ENCODE peak calls at places on chromosome 11, in four cellular contexts. H is IMR-90, Y is PC-3, E is cardiac muscle cell. G is an unnamed sample.

GRCh38 chr11:65432686-65433582 is 10.3 kb downstream of the NEAT1 start:
- DNase-seq in H (peak), Y (peak), E (peak), G (no peak)

GRCh38 chr11:65623852-65624616 is 8.5 kb downstream of the PCNX3 start:
- DNase-seq in H (no peak), Y (no peak), E (no peak), G (no peak)

GRCh38 chr11:118275184-118275583 is 11.1 kb upstream of the MPZL2 start:
- DNase-seq in H (no peak), Y (peak), E (no peak), G (peak)

GRCh38 chr11:64556044-64556720 is 34.8 kb upstream of the SLC22A12 start:
- DNase-seq in H (no peak), Y (no peak), E (no peak), G (no peak)

GRCh38 chr11:60831501-60832079 is 10.3 kb upstream of the CCDC86 start:
- DNase-seq in H (peak), Y (peak), E (no peak), G (peak)

GRCh38 chr11:5891216-5891800 is 1.7 kb upstream of the OR52E5 start:
- DNase-seq in H (peak), Y (peak), E (no peak), G (no peak)

GRCh38 chr11:104907521-104908185 is 9.4 kb upstream of the CASP12 start:
- DNase-seq in H (peak), Y (no peak), E (no peak), G (no peak)

GRCh38 chr11:96279421-96280290 is 63.3 kb downstream of the MAML2 start:
- DNase-seq in H (peak), Y (peak), E (no peak), G (peak)

GRCh38 chr11:69425895-69426544 is 55.4 kb upstream of the LINC01488 start:
- DNase-seq in H (no peak), Y (no peak), E (no peak), G (no peak)

GRCh38 chr11:113373306-113373705 is 14.3 kb upstream of the ANKK1 start:
- DNase-seq in H (peak), Y (peak), E (no peak), G (peak)

GRCh38 chr11:88827018-88827676 is 238.6 kb downstream of the GRM5 start:
- DNase-seq in H (no peak), Y (peak), E (no peak), G (peak)

GRCh38 chr11:35347921-35348331 is 71.4 kb downstream of the SLC1A2 start:
- DNase-seq in H (peak), Y (no peak), E (no peak), G (no peak)

GRCh38 chr11:84947970-84948600 is 679.1 kb downstream of the DLG2 start:
- DNase-seq in H (peak), Y (peak), E (peak), G (no peak)

GRCh38 chr11:48018561-48019229 is 38.3 kb downstream of the PTPRJ start:
- DNase-seq in H (no peak), Y (no peak), E (peak), G (no peak)

GRCh38 chr11:117836077-117836960 is 11.8 kb upstream of the FXYD2 start:
- DNase-seq in H (no peak), Y (no peak), E (no peak), G (no peak)

GRCh38 chr11:104705475-104706195 is 192.6 kb downstream of the CASP12 start:
- DNase-seq in H (peak), Y (peak), E (no peak), G (no peak)

GRCh38 chr11:47181271-47181670 is 4.6 kb upstream of the ARFGAP2 start:
- DNase-seq in H (no peak), Y (no peak), E (no peak), G (no peak)

GRCh38 chr11:65471410-65471762 is 27.5 kb upstream of the MALAT1 start:
- DNase-seq in H (peak), Y (peak), E (peak), G (no peak)

DNA sequence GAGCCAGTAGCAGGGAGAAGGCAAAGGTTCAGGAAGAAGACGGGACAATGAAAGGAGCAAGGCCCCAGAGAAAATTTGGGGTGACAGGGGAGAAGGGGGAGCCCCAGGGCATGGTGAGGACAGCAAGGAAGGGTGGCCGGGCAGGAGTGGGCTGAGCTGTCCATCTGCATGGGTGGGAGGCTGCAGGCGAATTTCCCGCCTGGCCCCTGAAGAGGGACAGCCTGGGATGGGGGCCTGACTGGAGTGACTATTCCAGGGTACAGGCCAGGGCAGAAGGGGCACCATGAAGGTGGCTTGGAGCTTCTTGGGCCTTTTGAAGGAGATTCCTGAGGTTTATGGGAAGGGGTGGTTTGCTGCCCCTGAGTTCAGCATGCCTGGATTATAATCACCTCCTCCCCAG is 56.2 kb downstream of the WNT11 start:
- DNase-seq in H (no peak), Y (no peak), E (no peak), G (no peak)
- TF ChIP-seq CTCF in H (no peak), Y (no peak), E (no peak), G (no peak)

DNA sequence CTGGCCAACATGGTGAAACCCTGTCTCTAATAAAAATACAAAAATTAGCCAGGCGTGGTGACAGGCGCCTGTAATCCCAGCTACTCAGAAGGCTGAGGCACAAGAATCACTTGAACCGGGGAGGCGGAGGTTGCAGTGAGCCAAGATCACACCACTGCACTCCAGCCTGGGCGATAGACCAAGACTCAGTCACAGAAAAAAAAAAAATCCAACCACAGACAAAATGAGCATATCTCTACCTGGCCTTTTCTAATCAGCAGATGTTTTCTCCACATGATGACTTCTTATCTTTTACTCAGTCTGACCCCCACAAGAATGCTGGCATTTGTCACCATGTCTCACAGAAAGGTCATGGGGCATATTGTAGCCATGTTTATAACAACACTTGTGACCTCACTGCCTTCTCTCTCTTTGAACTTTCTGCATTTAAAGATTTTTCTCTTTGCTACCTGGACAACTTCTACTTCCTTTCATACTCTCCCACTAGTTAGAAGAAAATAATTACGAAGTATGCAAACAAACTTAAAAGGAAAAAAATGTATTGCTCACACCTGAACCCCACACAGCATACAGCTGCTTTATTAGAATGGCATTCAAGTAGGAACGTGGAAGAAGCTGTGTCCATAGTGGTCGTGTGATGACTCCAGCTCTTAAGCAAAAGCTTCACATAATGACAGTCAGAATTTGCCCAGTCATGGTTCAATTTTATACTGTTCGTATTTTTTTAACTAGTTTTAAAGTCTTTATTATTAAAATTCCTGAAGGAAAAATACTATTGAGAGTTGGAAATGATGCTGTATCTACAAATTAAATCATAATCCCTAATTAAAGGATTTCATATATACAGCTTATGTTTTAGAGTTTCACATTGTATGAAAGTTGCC is 65.4 kb downstream of the ZC3H12C start:
- DNase-seq in H (no peak), Y (no peak), E (no peak), G (no peak)
- H3K27ac ChIP-seq in H (no peak), Y (no peak), E (no peak), G (no peak)

DNA sequence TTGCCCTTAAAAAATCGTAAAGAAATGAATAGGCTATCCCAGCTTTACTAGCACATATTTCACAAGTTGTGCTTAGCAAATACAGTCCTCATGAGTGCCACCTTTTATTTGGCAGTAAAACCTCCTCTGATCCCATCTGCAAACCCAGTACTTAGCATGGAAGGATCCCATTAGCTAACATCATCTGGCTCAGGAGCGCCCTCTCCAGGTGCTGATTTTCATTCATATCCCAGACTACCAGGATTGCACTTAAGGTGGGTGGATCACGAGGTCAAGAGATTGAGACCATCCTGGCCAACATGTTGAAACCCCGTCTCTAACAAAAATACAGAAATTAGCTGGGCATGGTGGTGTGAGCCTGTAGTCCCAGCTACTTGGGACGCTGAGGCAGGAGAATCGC is 76.1 kb upstream of the PAX6 start:
- DNase-seq in H (no peak), Y (peak), E (no peak), G (no peak)
- TF ChIP-seq CTCF in H (no peak), Y (peak), E (peak), G (no peak)

DNA sequence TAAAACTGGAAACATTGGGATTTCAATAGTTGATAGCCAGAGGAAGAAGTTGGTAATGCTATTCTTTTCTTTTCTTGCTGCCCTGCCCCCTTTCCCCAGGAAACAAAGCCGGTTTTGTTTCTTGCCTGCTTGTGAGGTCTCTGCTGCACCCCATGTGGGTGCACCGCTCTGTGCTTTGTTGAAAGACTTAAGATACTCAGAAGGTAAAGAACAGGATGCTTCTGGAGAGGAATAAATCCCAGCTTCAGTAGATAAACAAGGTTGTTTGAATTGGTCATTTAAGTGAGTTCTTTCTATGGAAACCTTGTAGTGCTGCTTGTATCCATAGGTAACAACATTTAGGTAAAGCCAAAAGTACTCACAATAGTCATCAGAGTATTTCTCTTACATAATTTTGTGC is 87.5 kb downstream of the YAP1 start:
- DNase-seq in H (no peak), Y (no peak), E (no peak), G (no peak)
- H3K27ac ChIP-seq in H (no peak), Y (no peak), E (peak), G (no peak)

GRCh38 chr11:134267966-134268365 is 8.2 kb upstream of the GLB1L3 start:
- DNase-seq in H (no peak), Y (no peak), E (no peak), G (no peak)

GRCh38 chr11:134271978-134272377 is 4.2 kb upstream of the GLB1L3 start:
- DNase-seq in H (no peak), Y (no peak), E (no peak), G (no peak)

GRCh38 chr11:134267466-134267865 is 8.7 kb upstream of the GLB1L3 start:
- DNase-seq in H (no peak), Y (no peak), E (no peak), G (no peak)

GRCh38 chr11:134272381-134273316 is 3.5 kb upstream of the GLB1L3 start:
- DNase-seq in H (peak), Y (no peak), E (peak), G (no peak)

GRCh38 chr11:134270250-134270714 is 5.9 kb upstream of the GLB1L3 start:
- DNase-seq in H (no peak), Y (peak), E (no peak), G (no peak)
- TF ChIP-seq CTCF in H (no peak), Y (peak), E (peak), G (no peak)